ENCODE peak calls at places on chromosome 22, in six cellular contexts. One of them, this sample, is unnamed.

GRCh38 chr22:48240935-48241230 is 1478.4 kb downstream of the TBC1D22A start:
- DNase-seq in GM04503: no peak
- DNase-seq in NCI-H1105 treated with DMSO at 0.1 percent for 48 hours: no peak
- DNase-seq in prostate gland: no peak
- DNase-seq in amniotic stem cell: no peak
- DNase-seq in lower leg skin: peak
- DNase-seq in this sample: no peak

GRCh38 chr22:23219787-23220484 is 39.6 kb downstream of the BCR start:
- DNase-seq in GM04503: no peak
- DNase-seq in amniotic stem cell: no peak
- DNase-seq in NCI-H1105 treated with DMSO at 0.1 percent for 48 hours: no peak
- DNase-seq in prostate gland: no peak
- DNase-seq in lower leg skin: no peak
- DNase-seq in this sample: no peak

GRCh38 chr22:20086763-20087162 is 6.7 kb downstream of the DGCR8 start:
- DNase-seq in GM04503: no peak
- DNase-seq in prostate gland: no peak
- DNase-seq in amniotic stem cell: no peak
- DNase-seq in lower leg skin: no peak
- DNase-seq in NCI-H1105 treated with DMSO at 0.1 percent for 48 hours: no peak
- DNase-seq in this sample: no peak

GRCh38 chr22:48889887-48890692 is 937.6 kb downstream of the BRD1 start:
- DNase-seq in GM04503: no peak
- DNase-seq in NCI-H1105 treated with DMSO at 0.1 percent for 48 hours: no peak
- DNase-seq in lower leg skin: peak
- DNase-seq in prostate gland: no peak
- DNase-seq in amniotic stem cell: no peak
- DNase-seq in this sample: no peak

GRCh38 chr22:29457730-29458129 is 19.3 kb downstream of the RFPL1 start:
- DNase-seq in lower leg skin: no peak
- DNase-seq in NCI-H1105 treated with DMSO at 0.1 percent for 48 hours: peak
- DNase-seq in prostate gland: no peak
- DNase-seq in amniotic stem cell: no peak
- DNase-seq in GM04503: no peak
- DNase-seq in this sample: no peak

GRCh38 chr22:49299821-49300231 is 527.8 kb downstream of the BRD1 start:
- DNase-seq in NCI-H1105 treated with DMSO at 0.1 percent for 48 hours: no peak
- DNase-seq in amniotic stem cell: no peak
- DNase-seq in lower leg skin: peak
- DNase-seq in GM04503: no peak
- DNase-seq in prostate gland: no peak
- DNase-seq in this sample: no peak

GRCh38 chr22:45671783-45672563 is at the start of gene ATXN10:
- DNase-seq in NCI-H1105 treated with DMSO at 0.1 percent for 48 hours: peak
- DNase-seq in amniotic stem cell: no peak
- DNase-seq in prostate gland: peak
- DNase-seq in GM04503: no peak
- DNase-seq in lower leg skin: peak
- DNase-seq in this sample: peak

GRCh38 chr22:36456459-36456835 is 25.0 kb downstream of the TXN2 start:
- DNase-seq in prostate gland: no peak
- DNase-seq in amniotic stem cell: no peak
- DNase-seq in NCI-H1105 treated with DMSO at 0.1 percent for 48 hours: no peak
- DNase-seq in lower leg skin: no peak
- DNase-seq in GM04503: no peak
- DNase-seq in this sample: no peak

GRCh38 chr22:46536559-46537220 is 730 bp downstream of the CELSR1 start:
- DNase-seq in NCI-H1105 treated with DMSO at 0.1 percent for 48 hours: no peak
- DNase-seq in GM04503: no peak
- DNase-seq in lower leg skin: no peak
- DNase-seq in prostate gland: no peak
- DNase-seq in amniotic stem cell: no peak
- DNase-seq in this sample: no peak

GRCh38 chr22:28822930-28823481 is 22.6 kb upstream of the XBP1 start:
- DNase-seq in NCI-H1105 treated with DMSO at 0.1 percent for 48 hours: peak
- DNase-seq in GM04503: no peak
- DNase-seq in lower leg skin: no peak
- DNase-seq in prostate gland: peak
- DNase-seq in amniotic stem cell: no peak
- DNase-seq in this sample: no peak

GRCh38 chr22:38967451-38968450 is 10.3 kb downstream of the APOBEC3A start:
- DNase-seq in prostate gland: no peak
- DNase-seq in NCI-H1105 treated with DMSO at 0.1 percent for 48 hours: no peak
- DNase-seq in GM04503: no peak
- DNase-seq in amniotic stem cell: no peak
- DNase-seq in lower leg skin: no peak
- DNase-seq in this sample: no peak

GRCh38 chr22:22144858-22145257 is 99.7 kb upstream of the VPREB1 start:
- DNase-seq in amniotic stem cell: no peak
- DNase-seq in lower leg skin: no peak
- DNase-seq in prostate gland: no peak
- DNase-seq in GM04503: no peak
- DNase-seq in NCI-H1105 treated with DMSO at 0.1 percent for 48 hours: no peak
- DNase-seq in this sample: no peak

GRCh38 chr22:39179401-39179827 is 26.9 kb upstream of the CBX7 start:
- DNase-seq in prostate gland: no peak
- DNase-seq in GM04503: no peak
- DNase-seq in amniotic stem cell: no peak
- DNase-seq in NCI-H1105 treated with DMSO at 0.1 percent for 48 hours: no peak
- DNase-seq in lower leg skin: peak
- DNase-seq in this sample: no peak

GRCh38 chr22:49031746-49032330 is 795.8 kb downstream of the BRD1 start:
- DNase-seq in NCI-H1105 treated with DMSO at 0.1 percent for 48 hours: no peak
- DNase-seq in amniotic stem cell: no peak
- DNase-seq in prostate gland: no peak
- DNase-seq in GM04503: no peak
- DNase-seq in lower leg skin: no peak
- DNase-seq in this sample: no peak

GRCh38 chr22:36536717-36537116 is 7.8 kb upstream of the EIF3D start:
- DNase-seq in GM04503: no peak
- DNase-seq in prostate gland: no peak
- DNase-seq in amniotic stem cell: no peak
- DNase-seq in lower leg skin: no peak
- DNase-seq in NCI-H1105 treated with DMSO at 0.1 percent for 48 hours: peak
- DNase-seq in this sample: no peak

GRCh38 chr22:20267441-20268288 is 453 bp downstream of the RTN4R start:
- DNase-seq in prostate gland: no peak
- DNase-seq in amniotic stem cell: no peak
- DNase-seq in NCI-H1105 treated with DMSO at 0.1 percent for 48 hours: peak
- DNase-seq in GM04503: no peak
- DNase-seq in lower leg skin: no peak
- DNase-seq in this sample: no peak

GRCh38 chr22:20439928-20440575 is 2.4 kb upstream of the SCARF2 start:
- DNase-seq in prostate gland: no peak
- DNase-seq in NCI-H1105 treated with DMSO at 0.1 percent for 48 hours: no peak
- DNase-seq in amniotic stem cell: no peak
- DNase-seq in lower leg skin: peak
- DNase-seq in GM04503: no peak
- DNase-seq in this sample: no peak

GRCh38 chr22:28112548-28113043 is 193.5 kb upstream of the PITPNB start:
- DNase-seq in prostate gland: no peak
- DNase-seq in NCI-H1105 treated with DMSO at 0.1 percent for 48 hours: no peak
- DNase-seq in amniotic stem cell: no peak
- DNase-seq in GM04503: peak
- DNase-seq in lower leg skin: peak
- DNase-seq in this sample: no peak

GRCh38 chr22:37616205-37617083 is 7.8 kb downstream of the GGA1 start:
- DNase-seq in NCI-H1105 treated with DMSO at 0.1 percent for 48 hours: no peak
- DNase-seq in GM04503: no peak
- DNase-seq in amniotic stem cell: no peak
- DNase-seq in lower leg skin: no peak
- DNase-seq in prostate gland: no peak
- DNase-seq in this sample: no peak

GRCh38 chr22:46652081-46652929 is 32.1 kb downstream of the GRAMD4 start:
- DNase-seq in NCI-H1105 treated with DMSO at 0.1 percent for 48 hours: no peak
- DNase-seq in prostate gland: no peak
- DNase-seq in amniotic stem cell: no peak
- DNase-seq in GM04503: no peak
- DNase-seq in lower leg skin: no peak
- DNase-seq in this sample: no peak

GRCh38 chr22:35552186-35552842 is 11.7 kb downstream of the RASD2 start:
- DNase-seq in lower leg skin: no peak
- DNase-seq in NCI-H1105 treated with DMSO at 0.1 percent for 48 hours: no peak
- DNase-seq in prostate gland: no peak
- DNase-seq in amniotic stem cell: no peak
- DNase-seq in GM04503: no peak
- DNase-seq in this sample: peak

GRCh38 chr22:17712441-17712840 is 61.8 kb downstream of the BID start:
- DNase-seq in prostate gland: no peak
- DNase-seq in NCI-H1105 treated with DMSO at 0.1 percent for 48 hours: no peak
- DNase-seq in GM04503: no peak
- DNase-seq in amniotic stem cell: no peak
- DNase-seq in lower leg skin: no peak
- DNase-seq in this sample: no peak

GRCh38 chr22:19121631-19122142 is 525 bp downstream of the DGCR2 start:
- DNase-seq in amniotic stem cell: no peak
- DNase-seq in NCI-H1105 treated with DMSO at 0.1 percent for 48 hours: peak
- DNase-seq in GM04503: peak
- DNase-seq in lower leg skin: peak
- DNase-seq in prostate gland: peak
- DNase-seq in this sample: no peak

GRCh38 chr22:41919357-41920224 is 4.7 kb upstream of the SHISA8 start:
- DNase-seq in lower leg skin: no peak
- DNase-seq in amniotic stem cell: no peak
- DNase-seq in prostate gland: peak
- DNase-seq in NCI-H1105 treated with DMSO at 0.1 percent for 48 hours: no peak
- DNase-seq in GM04503: no peak
- DNase-seq in this sample: no peak

GRCh38 chr22:50197000-50197800 is 3.6 kb upstream of the SELENOO start:
- DNase-seq in lower leg skin: no peak
- DNase-seq in NCI-H1105 treated with DMSO at 0.1 percent for 48 hours: no peak
- DNase-seq in amniotic stem cell: no peak
- DNase-seq in GM04503: no peak
- DNase-seq in prostate gland: no peak
- DNase-seq in this sample: no peak

GRCh38 chr22:24285245-24285644 is 14.6 kb downstream of the SPECC1L start:
- DNase-seq in amniotic stem cell: no peak
- DNase-seq in GM04503: no peak
- DNase-seq in prostate gland: no peak
- DNase-seq in NCI-H1105 treated with DMSO at 0.1 percent for 48 hours: no peak
- DNase-seq in lower leg skin: no peak
- DNase-seq in this sample: no peak

GRCh38 chr22:48786679-48786996 is 1041.0 kb downstream of the BRD1 start:
- DNase-seq in prostate gland: no peak
- DNase-seq in GM04503: no peak
- DNase-seq in lower leg skin: peak
- DNase-seq in NCI-H1105 treated with DMSO at 0.1 percent for 48 hours: no peak
- DNase-seq in amniotic stem cell: no peak
- DNase-seq in this sample: no peak